ENCODE peak calls at places on chromosomes 7 and 10, in four cellular contexts. D is lung, J is psoas muscle, T is OCI-LY7. U is an unnamed sample. For H3K4me1, the result is how much of the 10 kb centered on the place peaks cover.

GRCh38 chr10:96967847-96968246 is 135.7 kb downstream of the LCOR start:
- DNase-seq in D (no peak), J (no peak), T (no peak), U (no peak)

GRCh38 chr10:126536656-126537055 is 133.8 kb downstream of the C10orf90 start:
- DNase-seq in D (no peak), J (no peak), T (no peak), U (no peak)

GRCh38 chr7:20598479-20599419 is 16.7 kb upstream of the ABCB5 start:
- DNase-seq in D (no peak), J (no peak), T (peak), U (no peak)

GRCh38 chr10:97086530-97086929 is 99.2 kb downstream of the SLIT1 start:
- DNase-seq in D (no peak), J (no peak), T (no peak), U (no peak)

GRCh38 chr10:85638797-85639196 is 727.8 kb downstream of the GRID1 start:
- DNase-seq in D (no peak), J (no peak), T (no peak), U (no peak)

GRCh38 chr7:39624202-39624807 is 933 bp downstream of the RALA start:
- DNase-seq in D (no peak), J (no peak), T (peak), U (peak)

GRCh38 chr7:44257213-44257612 is 56.4 kb downstream of the YKT6 start:
- DNase-seq in D (no peak), J (no peak), T (no peak), U (no peak)

GRCh38 chr7:86469680-86470295 is 173.9 kb upstream of the GRM3 start:
- DNase-seq in D (peak), J (no peak), T (peak), U (peak)

GRCh38 chr7:22647451-22648257 is 79.3 kb upstream of the IL6 start:
- DNase-seq in D (no peak), J (no peak), T (no peak), U (no peak)

GRCh38 chr10:72417971-72418370 is 63.3 kb upstream of the DNAJB12 start:
- DNase-seq in D (no peak), J (no peak), T (no peak), U (no peak)

GRCh38 chr10:61837748-61838055 is 63.8 kb upstream of the ARID5B start:
- DNase-seq in D (no peak), J (no peak), T (no peak), U (no peak)

GRCh38 chr7:117666019-117666418 is 186.2 kb downstream of the CFTR start:
- DNase-seq in D (no peak), J (no peak), T (no peak), U (no peak)

GRCh38 chr7:41190615-41191014 is 512.3 kb downstream of the INHBA start:
- DNase-seq in D (no peak), J (no peak), T (no peak), U (no peak)

GRCh38 chr10:78532480-78533046 is 498.9 kb downstream of the RPS24 start:
- DNase-seq in D (no peak), J (no peak), T (peak), U (no peak)

GRCh38 chr7:67588631-67589030 is 592.0 kb downstream of the TYW1 start:
- DNase-seq in D (no peak), J (no peak), T (no peak), U (no peak)

GRCh38 chr10:119541459-119542356 is 811 bp downstream of the RGS10 start:
- DNase-seq in D (peak), J (peak), T (peak), U (no peak)

GRCh38 chr10:7696545-7696944 is 6.6 kb upstream of the ITIH2 start:
- DNase-seq in D (peak), J (no peak), T (no peak), U (no peak)

GRCh38 chr10:53903756-53904155 is 897.3 kb downstream of the PCDH15 start:
- DNase-seq in D (no peak), J (no peak), T (no peak), U (no peak)

GRCh38 chr10:89470628-89471027 is 56.3 kb downstream of the IFIT5 start:
- DNase-seq in D (no peak), J (no peak), T (no peak), U (no peak)

GRCh38 chr10:13877154-13877909 is 290.6 kb downstream of the PRPF18 start:
- DNase-seq in D (peak), J (peak), T (no peak), U (no peak)

GRCh38 chr10:75399461-75400162 is 2.0 kb downstream of the ZNF503 start:
- DNase-seq in D (peak), J (peak), T (no peak), U (peak)

GRCh38 chr7:127392566-127393369 is at the start of gene ZNF800:
- DNase-seq in D (peak), J (peak), T (peak), U (peak)

GRCh38 chr10:75014516-75015230 is 96.8 kb upstream of the SAMD8 start:
- DNase-seq in D (no peak), J (no peak), T (no peak), U (no peak)

GRCh38 chr10:34994565-34995142 is 95.5 kb downstream of the CUL2 start:
- DNase-seq in D (peak), J (no peak), T (peak), U (peak)

GRCh38 chr10:123301077-123301875 is 147.1 kb downstream of the BUB3 start:
- DNase-seq in D (no peak), J (peak), T (no peak), U (no peak)

GRCh38 chr10:124349231-124349992 is 69.3 kb downstream of the OAT start:
- DNase-seq in D (no peak), J (no peak), T (no peak), U (no peak)

GRCh38 chr10:103276251-103276936 is 544 bp upstream of the INA start:
- DNase-seq in D (no peak), J (no peak), T (no peak), U (no peak)

GRCh38 chr10:88458209-88458608 is 124.9 kb downstream of the RNLS start:
- DNase-seq in D (no peak), J (no peak), T (no peak), U (no peak)

GRCh38 chr10:62354941-62355340 is 19.2 kb upstream of the ZNF365 start:
- DNase-seq in D (no peak), J (no peak), T (no peak), U (no peak)

GRCh38 chr10:58089739-58090138 is 178.0 kb downstream of the IPMK start:
- DNase-seq in D (no peak), J (no peak), T (no peak), U (no peak)

GRCh38 chr10:69880301-69881081 is 78.8 kb downstream of the COL13A1 start:
- DNase-seq in D (no peak), J (no peak), T (no peak), U (no peak)

GRCh38 chr7:42017356-42017986 is 219.5 kb downstream of the GLI3 start:
- DNase-seq in D (no peak), J (no peak), T (peak), U (no peak)

GRCh38 chr10:110833234-110833940 is 38.3 kb upstream of the PDCD4 start:
- DNase-seq in D (no peak), J (no peak), T (no peak), U (no peak)
- H3K4me1 ChIP-seq in D (under half), J (under half), T (half or more), U (under half)

GRCh38 chr7:30478349-30479228 is at the start of gene NOD1:
- DNase-seq in D (peak), J (peak), T (peak), U (peak)
- TF ChIP-seq CTCF in D (no peak), J (peak), T (no peak), U (no peak)

GRCh38 chr7:90599892-90600555 is 3.9 kb downstream of the CDK14 start:
- DNase-seq in D (no peak), J (no peak), T (no peak), U (no peak)
- H3K27ac ChIP-seq in D (no peak), J (no peak), T (no peak), U (no peak)

DNA sequence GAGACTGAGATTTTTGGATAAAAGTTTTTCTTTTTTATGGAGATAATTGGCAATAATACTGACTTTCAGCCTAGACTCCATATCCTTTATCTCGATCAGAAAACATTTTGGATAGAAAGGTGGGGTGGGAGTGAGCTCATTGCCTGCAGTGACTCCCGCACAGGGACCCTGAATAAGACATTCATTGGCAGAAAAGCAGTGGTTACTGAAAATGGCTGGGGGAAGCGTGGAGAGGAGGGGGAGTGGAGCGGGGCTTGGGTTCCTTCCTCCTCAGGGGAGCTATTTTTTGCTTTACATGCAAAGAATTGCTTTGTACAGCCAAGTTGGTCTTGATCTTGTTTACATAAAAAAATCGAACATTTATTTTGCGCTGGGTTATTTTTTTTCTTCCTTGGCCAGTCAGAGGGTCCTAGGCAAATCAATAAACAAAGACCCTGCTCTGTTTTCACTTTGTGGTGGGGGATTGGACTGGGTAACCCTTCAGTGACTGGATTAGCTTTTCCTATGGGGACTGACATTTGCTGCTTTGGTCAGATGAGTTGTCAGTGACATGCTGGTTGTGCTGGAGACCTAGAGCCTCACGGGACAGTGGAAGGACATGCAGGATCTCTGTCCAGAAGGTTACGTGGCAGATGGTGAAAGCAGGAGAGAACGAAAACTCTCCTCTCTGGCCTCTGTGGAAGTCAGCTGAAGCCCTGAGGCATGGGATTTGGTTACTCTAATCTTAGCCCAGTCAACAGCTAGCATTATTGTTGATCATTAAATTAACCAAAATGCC is 90.2 kb upstream of the BMPER start:
- DNase-seq in D (no peak), J (no peak), T (no peak), U (peak)
- H3K4me1 ChIP-seq in D (under half), J (under half), T (under half), U (under half)

GRCh38 chr10:115711306-115711705 is 561.7 kb downstream of the GFRA1 start:
- DNase-seq in D (no peak), J (no peak), T (no peak), U (no peak)

GRCh38 chr10:115710136-115710535 is 562.9 kb downstream of the GFRA1 start:
- DNase-seq in D (no peak), J (no peak), T (no peak), U (no peak)

GRCh38 chr10:115706482-115707076 is 566.4 kb downstream of the GFRA1 start:
- DNase-seq in D (no peak), J (no peak), T (peak), U (no peak)
- TF ChIP-seq CTCF in D (no peak), J (peak), T (peak), U (peak)

DNA sequence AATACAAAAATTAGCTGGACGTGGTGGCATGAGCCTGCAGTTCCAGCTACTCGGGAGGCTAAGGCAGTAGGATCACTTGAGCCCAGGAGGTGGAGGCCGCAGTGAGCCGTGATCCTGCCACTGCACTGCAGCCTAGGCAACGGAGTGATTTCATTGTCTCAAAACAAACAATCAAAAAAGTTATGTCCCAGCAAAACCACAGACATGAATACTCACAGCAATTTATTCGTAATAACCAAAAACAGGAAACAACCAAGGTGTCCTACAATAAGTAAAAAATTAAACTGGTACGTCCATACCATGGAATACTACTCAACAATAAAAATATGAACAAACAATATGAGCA is 11.6 kb upstream of the CYTH3 start:
- DNase-seq in D (no peak), J (no peak), T (no peak), U (no peak)
- H3K27ac ChIP-seq in D (no peak), J (no peak), T (no peak), U (no peak)

U was measured in testis.